ENCODE peak calls at places on chromosomes 11 and 22, in six cellular contexts. U is iPS DF 6.9; Z is stimulated activated CD4-positive, alpha-beta T cell treated with anti-CD3 and anti-CD28 coated beads, TNF-alpha, amount 100 ng/mL, for 1 hour; N is PC-3; W is naive thymus-derived CD8-positive, alpha-beta T cell; Y is GM23248. P is an unnamed sample.

GRCh38 chr22:24140357-24140756 is 40.9 kb upstream of the SUSD2 start:
- DNase-seq in Z (no peak), W (no peak), U (no peak), Y (no peak), N (no peak), P (no peak)

GRCh38 chr11:65589444-65590239 is 6.0 kb downstream of the KCNK7 start:
- DNase-seq in N (no peak), U (no peak), Y (no peak), Z (no peak), W (peak; percentile 42), P (no peak)

GRCh38 chr11:116773203-116774112 is 671 bp upstream of the BUD13 start:
- DNase-seq in Y (peak; percentile 64), Z (no peak), N (no peak), U (no peak), W (no peak), P (no peak)

GRCh38 chr11:128187829-128188228 is 399.5 kb downstream of the ETS1 start:
- DNase-seq in Z (no peak), Y (peak; percentile 56), N (no peak), W (no peak), U (no peak), P (no peak)

GRCh38 chr11:123239371-123240150 is 44.5 kb upstream of the CLMP start:
- DNase-seq in Z (no peak), N (peak; percentile 64), U (no peak), Y (peak; percentile 93), W (no peak), P (no peak)

GRCh38 chr11:131664811-131665210 is 294.4 kb downstream of the NTM start:
- DNase-seq in N (no peak), U (no peak), Z (no peak), W (no peak), Y (no peak), P (no peak)

GRCh38 chr22:42452456-42452855 is 20.3 kb upstream of the NFAM1 start:
- DNase-seq in Y (no peak), N (no peak), W (no peak), U (no peak), Z (no peak), P (no peak)

GRCh38 chr22:38956551-38956950 is 858 bp upstream of the APOBEC3A start:
- DNase-seq in Y (no peak), W (no peak), U (no peak), Z (no peak), N (no peak), P (no peak)

GRCh38 chr22:50114221-50114981 is 24.6 kb downstream of the MOV10L1 start:
- DNase-seq in N (peak; percentile 42), Z (no peak), W (no peak), U (no peak), Y (peak; percentile 79), P (no peak)

GRCh38 chr11:35618497-35619029 is 303 bp downstream of the FJX1 start:
- DNase-seq in Z (no peak), Y (peak; percentile 84), N (peak; percentile 34), U (no peak), W (no peak), P (no peak)

GRCh38 chr11:61725632-61726280 is 26.7 kb upstream of the MYRF start:
- DNase-seq in Z (no peak), U (no peak), Y (no peak), W (no peak), N (peak; percentile 64), P (no peak)

GRCh38 chr11:103671143-103671651 is 365.2 kb upstream of the DDI1 start:
- DNase-seq in W (no peak), U (no peak), Z (no peak), N (peak; percentile 23), Y (no peak), P (no peak)

GRCh38 chr11:113447621-113448310 is 27.4 kb downstream of the DRD2 start:
- DNase-seq in N (peak; percentile 64), Y (peak; percentile 75), Z (no peak), U (no peak), W (no peak), P (no peak)